ENCODE peak calls at places on chromosome 19, in ten cellular contexts. R is stomach, Y is transverse colon, T is suprapubic skin, D is breast epithelium, H is spleen, E is GM23338, F is Panc1, P is esophagus muscularis mucosa, V is SK-N-SH. K is an unnamed sample.
A peak's percentile ranks its signal among the peaks of the same experiment; 100 is the strongest.

GRCh38 chr19:29259867-29260281 is 46.9 kb upstream of the UQCRFS1 start:
- DNase-seq in R (no peak), Y (no peak), T (peak; percentile 20), D (no peak), H (no peak), E (no peak), F (no peak), P (peak; percentile 53), V (no peak), K (no peak)

GRCh38 chr19:46977548-46977947 is 42.1 kb upstream of the NPAS1 start:
- DNase-seq in R (no peak), Y (no peak), T (no peak), D (no peak), H (peak; percentile 31), E (no peak), F (no peak), P (no peak), V (peak; percentile 64), K (no peak)

GRCh38 chr19:12255372-12255771 is 39.3 kb downstream of the ZNF44 start:
- DNase-seq in R (no peak), Y (no peak), T (no peak), D (no peak), H (no peak), E (no peak), F (no peak), P (no peak), V (no peak), K (no peak)

GRCh38 chr19:3506384-3507340 is 551 bp downstream of the FZR1 start:
- DNase-seq in R (peak; percentile 30), Y (peak; percentile 39), T (peak; percentile 84), D (no peak), H (no peak), E (peak; percentile 52), F (no peak), P (no peak), V (peak; percentile 66), K (no peak)

GRCh38 chr19:54364775-54365257 is at the start of gene LAIR1:
- DNase-seq in R (peak; percentile 31), Y (peak; percentile 51), T (no peak), D (no peak), H (peak; percentile 93), E (no peak), F (no peak), P (no peak), V (no peak), K (no peak)

GRCh38 chr19:3469638-3470499 is 10.5 kb downstream of the SMIM24 start:
- DNase-seq in R (no peak), Y (no peak), T (no peak), D (no peak), H (no peak), E (no peak), F (no peak), P (no peak), V (no peak), K (no peak)

GRCh38 chr19:42281175-42282035 is 12.4 kb downstream of the CIC start:
- DNase-seq in R (no peak), Y (peak; percentile 47), T (peak; percentile 91), D (no peak), H (peak; percentile 88), E (peak; percentile 57), F (no peak), P (no peak), V (no peak), K (no peak)

GRCh38 chr19:38265213-38265861 is 964 bp downstream of the SPINT2 start:
- DNase-seq in R (peak; percentile 63), Y (peak; percentile 63), T (no peak), D (no peak), H (no peak), E (peak; percentile 62), F (no peak), P (no peak), V (no peak), K (no peak)

GRCh38 chr19:49761625-49762311 is 1.3 kb downstream of the TSKS start:
- DNase-seq in R (no peak), Y (no peak), T (no peak), D (no peak), H (no peak), E (peak; percentile 73), F (no peak), P (no peak), V (no peak), K (no peak)

GRCh38 chr19:55640577-55641375 is at the start of gene ZNF580:
- DNase-seq in R (peak; percentile 63), Y (peak; percentile 68), T (no peak), D (peak; percentile 64), H (peak; percentile 92), E (peak; percentile 75), F (no peak), P (no peak), V (peak; percentile 90), K (no peak)

GRCh38 chr19:15427350-15427700 is 8.5 kb upstream of the AKAP8L start:
- DNase-seq in R (no peak), Y (no peak), T (no peak), D (no peak), H (peak; percentile 58), E (no peak), F (no peak), P (no peak), V (no peak), K (no peak)

GRCh38 chr19:37999309-38000213 is 92.6 kb downstream of the SIPA1L3 start:
- DNase-seq in R (no peak), Y (no peak), T (peak; percentile 72), D (no peak), H (no peak), E (no peak), F (peak; percentile 28), P (no peak), V (no peak), K (no peak)

DNA sequence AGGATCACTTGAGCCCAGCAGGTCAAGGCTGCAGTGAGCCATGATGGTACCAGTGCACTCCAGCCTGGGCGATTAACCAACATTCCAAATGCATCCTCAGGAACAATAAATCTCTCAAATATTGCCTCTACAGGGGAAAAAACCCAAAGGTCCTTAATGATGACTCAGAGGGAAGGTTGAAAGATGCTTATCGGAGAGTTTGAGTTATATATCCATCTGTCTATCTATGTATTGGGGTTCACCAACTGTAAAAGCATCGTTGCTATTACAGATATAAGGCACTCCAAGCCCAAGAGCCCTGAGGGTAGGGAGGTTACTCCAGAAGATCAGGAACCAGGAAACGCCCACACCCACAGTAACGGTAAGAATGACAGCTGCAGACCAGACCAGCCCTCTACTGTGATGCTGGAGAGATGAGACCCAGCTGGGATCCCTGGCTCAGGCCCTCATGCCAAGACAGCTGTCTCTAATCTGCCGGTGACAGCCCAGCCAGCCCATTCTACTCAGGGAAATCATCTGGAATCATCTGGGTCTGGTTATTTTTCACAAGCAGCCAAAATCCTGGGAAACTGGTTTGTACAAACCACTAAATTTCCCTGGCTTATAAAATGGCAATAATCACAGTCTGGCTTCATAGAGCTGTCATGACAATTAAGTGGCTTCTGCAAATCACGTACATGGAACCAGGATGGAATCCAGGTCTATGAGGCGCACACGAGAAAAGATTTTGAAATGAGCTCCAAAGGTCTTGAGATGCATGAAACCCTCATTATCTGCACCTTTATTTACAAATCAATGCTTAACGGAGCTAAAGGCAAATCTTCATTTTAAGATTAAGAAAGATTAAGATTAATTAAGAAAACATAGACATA is 23.8 kb downstream of the TEX101 start:
- DNase-seq in R (peak; percentile 28), Y (peak; percentile 45), T (no peak), D (no peak), H (no peak), E (no peak), F (no peak), P (peak; percentile 95), V (peak; percentile 80), K (no peak)
- TF ChIP-seq POLR2AphosphoS5 in R (no peak), Y (peak; percentile 93), T (peak; percentile 2), D (no peak), H (peak; percentile 84), E (no peak), F (no peak), P (peak; percentile 87), V (peak; percentile 85), K (no peak)

GRCh38 chr19:36449059-36449670 is 30.7 kb upstream of the ZFP82 start:
- DNase-seq in R (no peak), Y (no peak), T (no peak), D (no peak), H (no peak), E (peak; percentile 44), F (no peak), P (no peak), V (no peak), K (no peak)
- H3K36me3 ChIP-seq in R (peaks cover 79% of the 10 kb centered on the region), Y (no peaks in the 10 kb centered on the region), T (peaks cover 70% of the 10 kb centered on the region), D (peaks cover 23% of the 10 kb centered on the region), H (peaks cover 90% of the 10 kb centered on the region), E (peaks cover 36% of the 10 kb centered on the region), F (peaks cover 9% of the 10 kb centered on the region), P (peaks cover 60% of the 10 kb centered on the region), V (peaks cover 31% of the 10 kb centered on the region), K (peaks cover 26% of the 10 kb centered on the region)

GRCh38 chr19:48509467-48510194 is 2.0 kb downstream of the LMTK3 start:
- DNase-seq in R (no peak), Y (no peak), T (no peak), D (no peak), H (no peak), E (peak; percentile 78), F (no peak), P (no peak), V (no peak), K (no peak)

GRCh38 chr19:48511800-48512503 is at the start of gene LMTK3:
- DNase-seq in R (no peak), Y (peak; percentile 55), T (no peak), D (no peak), H (peak; percentile 83), E (peak; percentile 87), F (no peak), P (no peak), V (peak; percentile 97), K (no peak)

GRCh38 chr19:48512504-48513288 is 1.1 kb upstream of the LMTK3 start:
- DNase-seq in R (no peak), Y (no peak), T (no peak), D (no peak), H (no peak), E (no peak), F (no peak), P (no peak), V (no peak), K (no peak)

GRCh38 chr19:48510421-48511268 is 990 bp downstream of the LMTK3 start:
- DNase-seq in R (peak; percentile 67), Y (peak; percentile 71), T (no peak), D (peak; percentile 77), H (peak; percentile 88), E (peak; percentile 92), F (no peak), P (no peak), V (peak; percentile 80), K (no peak)

DNA sequence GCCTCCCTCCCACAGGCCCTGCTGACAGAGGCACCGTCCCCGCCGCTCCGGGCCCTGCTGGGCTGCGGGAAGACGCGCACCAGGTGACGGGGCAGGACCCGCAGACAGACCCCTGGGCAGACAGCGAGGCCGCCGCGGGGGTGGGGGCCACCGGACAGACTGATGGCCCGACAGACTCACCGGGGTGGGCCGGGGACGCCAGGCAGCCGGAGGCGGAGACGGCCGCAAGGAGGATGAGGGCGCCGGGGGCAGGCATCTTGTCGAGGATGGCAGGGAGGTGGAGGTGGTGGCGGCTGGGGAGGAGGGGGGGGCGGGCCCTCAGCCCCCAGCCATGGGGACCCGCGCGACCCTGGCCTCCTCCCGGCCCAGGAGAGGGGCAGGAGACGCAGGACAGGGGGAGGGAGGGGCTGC is 309 bp downstream of the LMTK3 start:
- DNase-seq in R (no peak), Y (no peak), T (no peak), D (no peak), H (peak; percentile 82), E (no peak), F (no peak), P (no peak), V (no peak), K (no peak)
- TF ChIP-seq POLR2AphosphoS5 in R (no peak), Y (no peak), T (no peak), D (no peak), H (no peak), E (no peak), F (no peak), P (no peak), V (no peak), K (no peak)

GRCh38 chr19:51970718-51971117 is 15.9 kb downstream of the ZNF350 start:
- DNase-seq in R (no peak), Y (no peak), T (no peak), D (no peak), H (no peak), E (no peak), F (no peak), P (no peak), V (no peak), K (no peak)
- H3K36me3 ChIP-seq in R (peaks cover 98% of the 10 kb centered on the region), Y (peaks cover 9% of the 10 kb centered on the region), T (peaks cover 97% of the 10 kb centered on the region), D (peaks cover 66% of the 10 kb centered on the region), H (peaks cover 100% of the 10 kb centered on the region), E (peaks cover 62% of the 10 kb centered on the region), F (peaks cover 4% of the 10 kb centered on the region), P (peaks cover 91% of the 10 kb centered on the region), V (peaks cover 60% of the 10 kb centered on the region), K (peaks cover 60% of the 10 kb centered on the region)

K was measured in SK-N-MC.